ENCODE peak calls at places on chromosomes 12 and 14, in five cellular contexts. M, V, R, W and G are unnamed samples.

GRCh38 chr14:72154645-72155378 is 222.6 kb downstream of the RGS6 start:
- DNase-seq in M (no peak), V (no peak), R (no peak), W (no peak), G (no peak)

GRCh38 chr12:50504798-50505385 is at the start of gene DIP2B:
- DNase-seq in M (peak), V (peak), R (peak), W (peak), G (peak)

GRCh38 chr12:104243551-104243950 is 28.0 kb downstream of the TXNRD1 start:
- DNase-seq in M (no peak), V (no peak), R (no peak), W (no peak), G (no peak)

GRCh38 chr14:92507174-92507768 is 6.3 kb upstream of the RIN3 start:
- DNase-seq in M (no peak), V (no peak), R (no peak), W (peak), G (no peak)

GRCh38 chr12:55068416-55069010 is 48.7 kb downstream of the NEUROD4 start:
- DNase-seq in M (peak), V (peak), R (no peak), W (no peak), G (peak)

GRCh38 chr12:47085815-47086252 is 6.1 kb upstream of the AMIGO2 start:
- DNase-seq in M (peak), V (peak), R (no peak), W (no peak), G (peak)

GRCh38 chr12:112121780-112122565 is 3.4 kb upstream of the TRAFD1 start:
- DNase-seq in M (peak), V (peak), R (peak), W (peak), G (peak)

GRCh38 chr12:108691995-108692808 is 39.1 kb downstream of the CORO1C start:
- DNase-seq in M (peak), V (no peak), R (peak), W (peak), G (no peak)

GRCh38 chr12:48307269-48307668 is 43.5 kb downstream of the ZNF641 start:
- DNase-seq in M (no peak), V (no peak), R (no peak), W (no peak), G (no peak)

GRCh38 chr12:48189331-48190125 is 6.1 kb downstream of the CCDC184 start:
- DNase-seq in M (peak), V (peak), R (peak), W (no peak), G (peak)

GRCh38 chr14:92489394-92490238 is 24.0 kb upstream of the RIN3 start:
- DNase-seq in M (no peak), V (no peak), R (no peak), W (no peak), G (no peak)

GRCh38 chr12:111792155-111792876 is 25.6 kb downstream of the ALDH2 start:
- DNase-seq in M (no peak), V (no peak), R (no peak), W (no peak), G (peak)

GRCh38 chr12:15527201-15527782 is 205.0 kb downstream of the PTPRO start:
- DNase-seq in M (peak), V (peak), R (no peak), W (peak), G (peak)

GRCh38 chr14:71758198-71758955 is 173.9 kb upstream of the RGS6 start:
- DNase-seq in M (no peak), V (no peak), R (no peak), W (no peak), G (no peak)

GRCh38 chr12:115964626-115965025 is 312.9 kb downstream of the MED13L start:
- DNase-seq in M (no peak), V (no peak), R (no peak), W (no peak), G (no peak)

GRCh38 chr14:92490239-92490959 is 23.2 kb upstream of the RIN3 start:
- DNase-seq in M (no peak), V (no peak), R (no peak), W (no peak), G (no peak)

GRCh38 chr12:93373847-93374723 is 3.6 kb upstream of the NUDT4 start:
- DNase-seq in M (no peak), V (no peak), R (no peak), W (no peak), G (no peak)

GRCh38 chr12:8668441-8668840 is 5.8 kb upstream of the MFAP5 start:
- DNase-seq in M (no peak), V (no peak), R (no peak), W (no peak), G (no peak)

GRCh38 chr12:1630827-1631591 is 2.0 kb downstream of the WNT5B start:
- DNase-seq in M (no peak), V (peak), R (no peak), W (no peak), G (no peak)

GRCh38 chr14:92339426-92339825 is 16.5 kb downstream of the SLC24A4 start:
- DNase-seq in M (no peak), V (no peak), R (no peak), W (no peak), G (no peak)

GRCh38 chr12:124242529-124243065 is 52.3 kb upstream of the RFLNA start:
- DNase-seq in M (no peak), V (no peak), R (no peak), W (no peak), G (no peak)

GRCh38 chr14:50055461-50056228 is 60.7 kb downstream of the VCPKMT start:
- DNase-seq in M (no peak), V (no peak), R (no peak), W (no peak), G (no peak)

GRCh38 chr12:7439579-7440505 is 4.1 kb downstream of the CD163L1 start:
- DNase-seq in M (peak), V (peak), R (no peak), W (peak), G (peak)

GRCh38 chr12:113333877-113334785 is 778 bp downstream of the SLC8B1 start:
- DNase-seq in M (no peak), V (no peak), R (no peak), W (peak), G (peak)

GRCh38 chr12:109758406-109759075 is 44.9 kb downstream of the FAM222A start:
- DNase-seq in M (no peak), V (no peak), R (peak), W (peak), G (no peak)

GRCh38 chr14:79809849-79810612 is 401.3 kb downstream of the DIO2 start:
- DNase-seq in M (peak), V (no peak), R (no peak), W (no peak), G (no peak)

GRCh38 chr12:122282066-122282465 is 15.8 kb upstream of the VPS33A start:
- DNase-seq in M (peak), V (peak), R (no peak), W (no peak), G (peak)

GRCh38 chr14:76919811-76920571 is 93.8 kb downstream of the LRRC74A start:
- DNase-seq in M (peak), V (no peak), R (no peak), W (no peak), G (peak)

GRCh38 chr14:50999726-51000125 is 55.4 kb upstream of the PYGL start:
- DNase-seq in M (no peak), V (no peak), R (no peak), W (no peak), G (no peak)

GRCh38 chr14:23009939-23010718 is at the start of gene C14orf93:
- DNase-seq in M (peak), V (no peak), R (peak), W (peak), G (peak)

GRCh38 chr12:31726575-31726974 is 2.2 kb downstream of the AMN1 start:
- DNase-seq in M (no peak), V (no peak), R (no peak), W (no peak), G (no peak)

GRCh38 chr14:99803106-99803437 is 9.9 kb downstream of the EML1 start:
- DNase-seq in M (no peak), V (no peak), R (no peak), W (no peak), G (no peak)
- H3K4me3 ChIP-seq in M (no peak), V (no peak), R (no peak), W (no peak), G (no peak)

GRCh38 chr12:52050116-52050770 is 999 bp upstream of the NR4A1 start:
- DNase-seq in M (peak), V (no peak), R (no peak), W (no peak), G (peak)
- H3K4me3 ChIP-seq in M (peak), V (peak), R (peak), W (peak), G (peak)

GRCh38 chr14:41623737-41624136 is 17.1 kb downstream of the LRFN5 start:
- DNase-seq in M (no peak), V (no peak), R (no peak), W (no peak), G (no peak)
- H3K4me3 ChIP-seq in M (no peak), V (no peak), R (no peak), W (no peak), G (no peak)

DNA sequence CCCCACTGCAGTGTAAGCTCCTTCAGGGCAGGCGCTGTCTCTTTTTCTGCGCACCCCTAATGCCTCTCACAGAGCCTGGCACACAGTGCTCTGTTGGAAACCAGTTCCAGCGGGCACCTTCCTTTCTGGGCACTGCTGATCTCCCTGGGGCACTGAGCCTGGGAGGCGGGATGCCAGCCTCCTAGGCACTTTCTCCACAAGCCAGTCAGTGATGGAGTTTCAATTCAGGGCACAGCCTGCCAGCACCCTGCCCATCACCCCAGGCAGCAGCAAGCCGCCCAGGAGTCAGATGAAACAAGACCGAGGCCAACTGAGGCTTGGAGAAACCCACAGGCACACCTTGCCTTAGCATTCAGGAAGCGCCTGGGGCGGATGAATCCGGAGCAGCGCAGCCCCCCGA is 5.7 kb upstream of the CTDSP2 start:
- DNase-seq in M (no peak), V (no peak), R (no peak), W (no peak), G (no peak)
- H3K4me3 ChIP-seq in M (no peak), V (peak), R (peak), W (peak), G (no peak)